ENCODE peak calls at places on chromosome 20, in ten cellular contexts. L is tibial nerve; M is mesendoderm; R is CD8-positive, alpha-beta T cell; Z is right cardiac atrium; E is HCT116; O is A549; Q is breast epithelium; A is heart right ventricle; X is left lung. K is an unnamed sample.

GRCh38 chr20:5844063-5844681 is 94.0 kb downstream of the SHLD1 start:
- DNase-seq in E (peak), Q (no peak), L (no peak), A (no peak), M (no peak), R (peak), X (no peak), O (peak), Z (no peak), K (no peak)

GRCh38 chr20:17556842-17557674 is 12.8 kb upstream of the DSTN start:
- DNase-seq in Z (peak), M (no peak), E (no peak), L (peak), Q (peak), X (peak), A (peak), O (no peak), R (no peak), K (peak)

GRCh38 chr20:25054995-25055629 is 2.8 kb downstream of the ACSS1 start:
- DNase-seq in O (no peak), A (no peak), M (no peak), Q (no peak), Z (no peak), L (no peak), R (no peak), E (no peak), X (peak), K (no peak)

GRCh38 chr20:35902545-35902941 is 51.8 kb downstream of the SCAND1 start:
- DNase-seq in L (no peak), A (no peak), Q (no peak), R (no peak), Z (no peak), M (no peak), E (no peak), X (no peak), O (no peak), K (no peak)

GRCh38 chr20:12090920-12091319 is 173.2 kb downstream of the BTBD3 start:
- DNase-seq in R (no peak), E (no peak), A (no peak), X (no peak), L (no peak), O (no peak), M (no peak), Q (no peak), Z (no peak), K (no peak)

GRCh38 chr20:45322952-45323383 is 14.9 kb upstream of the MATN4 start:
- DNase-seq in R (no peak), A (no peak), X (peak), M (peak), L (peak), E (peak), Z (peak), O (no peak), Q (no peak), K (peak)

GRCh38 chr20:21141825-21142224 is 15.9 kb downstream of the KIZ start:
- DNase-seq in M (no peak), A (no peak), O (no peak), L (no peak), Z (no peak), X (no peak), E (no peak), Q (no peak), R (no peak), K (no peak)

GRCh38 chr20:38726849-38727601 is 2.7 kb downstream of the SLC32A1 start:
- DNase-seq in A (no peak), L (no peak), M (peak), Q (no peak), X (no peak), Z (no peak), E (no peak), R (peak), O (no peak), K (no peak)

GRCh38 chr20:58577871-58578615 is 62.8 kb upstream of the APCDD1L start:
- DNase-seq in Z (no peak), X (no peak), A (no peak), E (no peak), O (no peak), R (no peak), Q (no peak), L (no peak), M (no peak), K (no peak)

GRCh38 chr20:3042621-3043020 is 801 bp upstream of the GNRH2 start:
- DNase-seq in L (peak), R (no peak), O (no peak), M (no peak), A (peak), X (no peak), E (no peak), Z (peak), Q (no peak), K (no peak)

GRCh38 chr20:59403261-59403961 is 103.0 kb downstream of the EDN3 start:
- DNase-seq in M (peak), Q (peak), E (no peak), X (peak), A (peak), R (peak), L (peak), Z (peak), O (peak), K (peak)

GRCh38 chr20:50286609-50287008 is 96.0 kb downstream of the CEBPB start:
- DNase-seq in X (no peak), Q (peak), Z (peak), A (no peak), E (no peak), O (peak), M (peak), R (no peak), L (peak), K (no peak)

GRCh38 chr20:13813910-13814309 is 29.1 kb downstream of the NDUFAF5 start:
- DNase-seq in O (no peak), Z (no peak), E (no peak), M (no peak), A (no peak), X (no peak), L (no peak), Q (no peak), R (no peak), K (no peak)

GRCh38 chr20:32828029-32828666 is 8.4 kb downstream of the MAPRE1 start:
- DNase-seq in Z (no peak), E (no peak), Q (no peak), R (no peak), M (no peak), L (no peak), X (no peak), O (no peak), A (no peak), K (no peak)

GRCh38 chr20:32831982-32832381 is 12.2 kb downstream of the MAPRE1 start:
- DNase-seq in A (no peak), E (no peak), M (no peak), Z (no peak), X (no peak), O (no peak), L (no peak), R (no peak), Q (no peak), K (no peak)

GRCh38 chr20:32829291-32830005 is 9.7 kb downstream of the MAPRE1 start:
- DNase-seq in R (no peak), E (no peak), L (no peak), Q (no peak), Z (no peak), A (no peak), X (no peak), M (no peak), O (no peak), K (no peak)

GRCh38 chr20:32832664-32833063 is 12.9 kb downstream of the MAPRE1 start:
- DNase-seq in X (no peak), R (peak), E (no peak), Z (no peak), A (no peak), Q (no peak), M (no peak), L (no peak), O (no peak), K (no peak)

GRCh38 chr20:32830437-32830836 is 10.7 kb downstream of the MAPRE1 start:
- DNase-seq in X (peak), R (no peak), A (no peak), E (no peak), O (no peak), Z (no peak), M (no peak), Q (no peak), L (peak), K (peak)
- H3K27ac ChIP-seq in X (peak), R (no peak), A (no peak), E (no peak), O (no peak), Z (no peak), M (no peak), Q (no peak), L (peak), K (peak)

GRCh38 chr20:18973499-18974173 is 160.1 kb downstream of the SCP2D1 start:
- DNase-seq in L (peak), E (no peak), R (no peak), M (no peak), O (no peak), A (peak), Z (peak), Q (no peak), X (no peak), K (no peak)
- H3K27ac ChIP-seq in L (peak), E (no peak), R (no peak), M (no peak), O (no peak), A (no peak), Z (no peak), Q (no peak), X (no peak), K (no peak)

GRCh38 chr20:62405108-62405980 is 1.7 kb downstream of the CABLES2 start:
- DNase-seq in X (no peak), R (no peak), A (peak), Q (no peak), O (peak), E (no peak), L (peak), Z (peak), M (peak), K (no peak)

GRCh38 chr20:62407221-62407992 is at the start of gene CABLES2:
- DNase-seq in Z (peak), E (peak), R (peak), M (peak), X (peak), A (peak), O (peak), Q (peak), L (peak), K (peak)

GRCh38 chr20:62404761-62405107 is 2.4 kb downstream of the CABLES2 start:
- DNase-seq in Z (no peak), A (no peak), X (no peak), E (no peak), L (no peak), R (no peak), O (no peak), M (no peak), Q (no peak), K (no peak)

GRCh38 chr20:62406635-62407176 is 379 bp downstream of the CABLES2 start:
- DNase-seq in E (no peak), M (no peak), L (no peak), Q (no peak), R (no peak), O (no peak), A (peak), X (no peak), Z (peak), K (peak)

GRCh38 chr20:62405981-62406513 is 1.0 kb downstream of the CABLES2 start:
- DNase-seq in L (no peak), Z (no peak), O (no peak), R (no peak), X (no peak), M (no peak), Q (no peak), E (no peak), A (no peak), K (no peak)
- H3K27ac ChIP-seq in L (peak), Z (peak), O (peak), R (peak), X (no peak), M (no peak), Q (peak), E (peak), A (peak), K (no peak)

GRCh38 chr20:9616455-9616805 is 102.0 kb downstream of the LAMP5 start:
- DNase-seq in Q (no peak), A (no peak), R (no peak), M (no peak), E (no peak), Z (no peak), L (no peak), O (no peak), X (no peak), K (no peak)
- H3K27ac ChIP-seq in Q (no peak), A (no peak), R (no peak), M (no peak), E (no peak), Z (no peak), L (no peak), O (no peak), X (no peak), K (no peak)

GRCh38 chr20:47664744-47665143 is 120.5 kb downstream of the SULF2 start:
- DNase-seq in Q (no peak), L (no peak), M (no peak), R (no peak), E (no peak), A (no peak), Z (no peak), X (no peak), O (no peak), K (no peak)
- H3K27ac ChIP-seq in Q (no peak), L (no peak), M (no peak), R (no peak), E (no peak), A (no peak), Z (no peak), X (no peak), O (no peak), K (no peak)

DNA sequence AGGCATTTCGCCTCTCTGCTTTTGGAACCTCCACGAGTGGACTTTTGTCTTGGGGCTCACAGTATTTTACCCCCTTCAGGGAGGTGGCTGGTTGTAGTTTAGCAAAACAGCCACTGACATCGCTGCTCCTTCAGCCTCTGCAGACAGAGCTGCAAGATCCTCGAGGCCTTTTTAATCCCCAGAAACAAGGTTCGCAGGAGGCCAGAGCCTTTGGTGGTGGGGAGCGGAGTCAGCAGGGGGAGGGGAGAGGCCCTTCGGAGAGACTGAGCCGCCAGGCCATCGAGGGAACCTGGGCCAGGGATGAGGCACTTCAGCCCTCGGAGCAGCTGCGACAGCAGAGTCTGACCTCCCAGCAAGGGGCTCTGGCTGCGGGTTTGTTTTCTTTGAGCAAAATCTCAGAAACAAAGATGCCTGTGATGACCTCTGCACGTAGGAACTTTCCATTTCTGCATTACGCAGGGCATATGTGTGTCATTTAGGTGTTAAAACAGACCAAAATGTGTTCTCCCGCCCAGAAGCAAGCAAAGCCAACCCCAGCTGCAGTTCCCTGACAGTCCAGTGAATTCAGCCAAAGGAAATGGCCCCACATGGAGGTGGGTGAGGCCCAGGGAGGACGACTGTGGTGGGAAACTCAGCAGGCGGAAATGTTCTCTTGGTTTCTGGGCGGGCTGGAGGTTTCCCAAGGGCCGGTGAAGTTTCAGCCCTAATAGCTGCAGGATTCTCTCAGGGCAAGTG is 171.1 kb upstream of the SULF2 start:
- DNase-seq in O (no peak), Z (peak), E (no peak), X (no peak), M (no peak), A (no peak), Q (no peak), R (no peak), L (no peak), K (no peak)
- H3K27ac ChIP-seq in O (no peak), Z (no peak), E (no peak), X (no peak), M (no peak), A (no peak), Q (no peak), R (no peak), L (no peak), K (no peak)

DNA sequence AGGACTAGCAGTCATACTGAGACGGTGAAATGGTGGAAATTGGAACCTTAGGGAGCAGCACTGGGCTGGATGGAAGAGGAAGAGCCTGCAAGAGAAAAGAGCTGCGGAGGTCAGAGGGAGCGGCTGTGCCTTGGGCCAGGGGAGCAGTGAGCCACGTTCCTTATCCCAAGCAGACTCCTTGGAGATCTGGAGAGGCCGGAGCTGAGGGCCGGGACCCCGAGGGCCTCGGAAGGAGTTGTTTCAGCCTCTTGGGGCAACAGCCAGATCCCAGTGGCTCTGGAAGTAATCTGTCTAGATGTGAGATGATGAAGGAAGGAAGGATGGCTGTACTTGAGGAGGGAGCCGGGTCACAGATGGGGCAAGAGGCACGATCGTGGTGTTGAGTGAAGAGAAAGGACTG is 16.1 kb downstream of the PCMTD2 start:
- DNase-seq in L (no peak), M (no peak), E (no peak), Q (no peak), O (no peak), Z (no peak), R (no peak), A (no peak), X (no peak), K (no peak)
- H3K27ac ChIP-seq in L (no peak), M (no peak), E (no peak), Q (no peak), O (no peak), Z (no peak), R (no peak), A (no peak), X (no peak), K (no peak)